ENCODE peak calls at places on chromosomes 2 and 18, in ten cellular contexts. One of them, this sample, is unnamed. For H3K4me1, the result is how much of the 10 kb centered on the place peaks cover.

GRCh38 chr2:102796337-102796736 is 34.5 kb downstream of the TMEM182 start:
- DNase-seq in stomach: no peak
- DNase-seq in transverse colon: no peak
- DNase-seq in SK-N-SH: no peak
- DNase-seq in HepG2: peak
- DNase-seq in HCT116: no peak
- DNase-seq in spleen: no peak
- DNase-seq in breast epithelium: no peak
- DNase-seq in GM23338: no peak
- DNase-seq in Panc1: no peak
- DNase-seq in this sample: no peak

GRCh38 chr2:121099329-121100318 is 185.4 kb downstream of the TFCP2L1 start:
- DNase-seq in transverse colon: peak
- DNase-seq in spleen: peak
- DNase-seq in HepG2: no peak
- DNase-seq in HCT116: peak
- DNase-seq in breast epithelium: no peak
- DNase-seq in GM23338: peak
- DNase-seq in SK-N-SH: peak
- DNase-seq in Panc1: no peak
- DNase-seq in stomach: peak
- DNase-seq in this sample: no peak

GRCh38 chr18:23710068-23710527 is 20.8 kb downstream of the LAMA3 start:
- DNase-seq in HepG2: no peak
- DNase-seq in stomach: no peak
- DNase-seq in spleen: no peak
- DNase-seq in HCT116: peak
- DNase-seq in Panc1: no peak
- DNase-seq in SK-N-SH: no peak
- DNase-seq in GM23338: peak
- DNase-seq in breast epithelium: no peak
- DNase-seq in transverse colon: no peak
- DNase-seq in this sample: no peak

GRCh38 chr2:148994341-148994740 is 44.2 kb upstream of the LYPD6B start:
- DNase-seq in Panc1: no peak
- DNase-seq in breast epithelium: no peak
- DNase-seq in stomach: peak
- DNase-seq in HepG2: no peak
- DNase-seq in GM23338: no peak
- DNase-seq in SK-N-SH: no peak
- DNase-seq in transverse colon: peak
- DNase-seq in spleen: no peak
- DNase-seq in HCT116: no peak
- DNase-seq in this sample: no peak

GRCh38 chr2:144455979-144456378 is 63.9 kb downstream of the ZEB2 start:
- DNase-seq in SK-N-SH: no peak
- DNase-seq in breast epithelium: no peak
- DNase-seq in transverse colon: no peak
- DNase-seq in stomach: no peak
- DNase-seq in Panc1: no peak
- DNase-seq in GM23338: no peak
- DNase-seq in HepG2: no peak
- DNase-seq in HCT116: no peak
- DNase-seq in spleen: no peak
- DNase-seq in this sample: no peak

GRCh38 chr2:171386627-171387026 is 47.2 kb downstream of the METTL8 start:
- DNase-seq in breast epithelium: no peak
- DNase-seq in spleen: no peak
- DNase-seq in HCT116: no peak
- DNase-seq in transverse colon: no peak
- DNase-seq in SK-N-SH: no peak
- DNase-seq in stomach: no peak
- DNase-seq in HepG2: no peak
- DNase-seq in Panc1: no peak
- DNase-seq in GM23338: peak
- DNase-seq in this sample: no peak

GRCh38 chr18:59921384-59921891 is 21.6 kb downstream of the PMAIP1 start:
- DNase-seq in spleen: no peak
- DNase-seq in HCT116: no peak
- DNase-seq in Panc1: no peak
- DNase-seq in HepG2: no peak
- DNase-seq in stomach: no peak
- DNase-seq in GM23338: no peak
- DNase-seq in transverse colon: no peak
- DNase-seq in SK-N-SH: no peak
- DNase-seq in breast epithelium: no peak
- DNase-seq in this sample: peak

GRCh38 chr18:30705943-30706342 is 336.6 kb downstream of the DSC3 start:
- DNase-seq in spleen: no peak
- DNase-seq in stomach: no peak
- DNase-seq in Panc1: no peak
- DNase-seq in HCT116: no peak
- DNase-seq in transverse colon: no peak
- DNase-seq in SK-N-SH: no peak
- DNase-seq in HepG2: no peak
- DNase-seq in breast epithelium: no peak
- DNase-seq in GM23338: no peak
- DNase-seq in this sample: no peak

GRCh38 chr18:24991220-24991575 is 360.8 kb downstream of the ZNF521 start:
- DNase-seq in transverse colon: no peak
- DNase-seq in Panc1: no peak
- DNase-seq in HepG2: no peak
- DNase-seq in GM23338: no peak
- DNase-seq in stomach: no peak
- DNase-seq in SK-N-SH: no peak
- DNase-seq in breast epithelium: no peak
- DNase-seq in spleen: no peak
- DNase-seq in HCT116: no peak
- DNase-seq in this sample: no peak

GRCh38 chr2:219737270-219737691 is 109.9 kb downstream of the SLC4A3 start:
- DNase-seq in transverse colon: no peak
- DNase-seq in HepG2: no peak
- DNase-seq in HCT116: no peak
- DNase-seq in spleen: no peak
- DNase-seq in breast epithelium: no peak
- DNase-seq in SK-N-SH: no peak
- DNase-seq in GM23338: peak
- DNase-seq in Panc1: no peak
- DNase-seq in stomach: no peak
- DNase-seq in this sample: peak

GRCh38 chr2:54206596-54206995 is 49.4 kb downstream of the TSPYL6 start:
- DNase-seq in spleen: no peak
- DNase-seq in HCT116: peak
- DNase-seq in Panc1: peak
- DNase-seq in GM23338: peak
- DNase-seq in HepG2: peak
- DNase-seq in breast epithelium: no peak
- DNase-seq in SK-N-SH: peak
- DNase-seq in stomach: no peak
- DNase-seq in transverse colon: no peak
- DNase-seq in this sample: no peak

GRCh38 chr2:126307740-126308139 is 348.2 kb upstream of the GYPC start:
- DNase-seq in SK-N-SH: no peak
- DNase-seq in stomach: no peak
- DNase-seq in GM23338: no peak
- DNase-seq in HCT116: no peak
- DNase-seq in transverse colon: no peak
- DNase-seq in breast epithelium: no peak
- DNase-seq in HepG2: no peak
- DNase-seq in Panc1: no peak
- DNase-seq in spleen: no peak
- DNase-seq in this sample: no peak

GRCh38 chr18:79507546-79508480 is 112.1 kb downstream of the NFATC1 start:
- DNase-seq in SK-N-SH: no peak
- DNase-seq in breast epithelium: peak
- DNase-seq in spleen: peak
- DNase-seq in transverse colon: peak
- DNase-seq in HepG2: no peak
- DNase-seq in HCT116: no peak
- DNase-seq in Panc1: no peak
- DNase-seq in stomach: peak
- DNase-seq in GM23338: no peak
- DNase-seq in this sample: no peak

DNA sequence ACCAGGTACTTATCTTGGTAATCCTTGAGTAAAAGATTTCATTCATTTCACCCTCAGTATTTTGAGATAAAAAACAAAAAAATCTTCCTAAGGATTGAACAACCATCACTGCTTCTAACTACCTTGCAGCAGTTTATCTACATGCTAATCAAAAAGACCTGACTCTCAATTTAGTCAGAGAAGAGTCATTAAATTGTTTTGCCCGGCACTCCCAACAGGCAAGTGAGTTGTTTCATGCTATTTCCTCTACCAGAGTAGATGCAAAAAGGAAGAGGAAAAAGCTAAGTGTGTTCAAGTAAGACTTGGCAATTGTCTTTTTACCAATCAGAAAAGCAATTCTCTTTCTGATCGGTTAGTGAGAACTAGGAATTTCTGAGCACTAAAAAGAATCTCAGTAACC is 39.5 kb downstream of the MYO5B start:
- DNase-seq in GM23338: no peak
- DNase-seq in spleen: no peak
- DNase-seq in HepG2: no peak
- DNase-seq in SK-N-SH: no peak
- DNase-seq in stomach: no peak
- DNase-seq in breast epithelium: no peak
- DNase-seq in transverse colon: no peak
- DNase-seq in Panc1: no peak
- DNase-seq in HCT116: no peak
- DNase-seq in this sample: no peak
- H3K4me1 ChIP-seq in GM23338: under half
- H3K4me1 ChIP-seq in spleen: under half
- H3K4me1 ChIP-seq in HepG2: under half
- H3K4me1 ChIP-seq in SK-N-SH: under half
- H3K4me1 ChIP-seq in stomach: under half
- H3K4me1 ChIP-seq in breast epithelium: under half
- H3K4me1 ChIP-seq in transverse colon: under half
- H3K4me1 ChIP-seq in Panc1: under half
- H3K4me1 ChIP-seq in HCT116: under half
- H3K4me1 ChIP-seq in this sample: under half

GRCh38 chr2:200367155-200367554 is 60.7 kb downstream of the SPATS2L start:
- DNase-seq in HepG2: peak
- DNase-seq in transverse colon: no peak
- DNase-seq in SK-N-SH: no peak
- DNase-seq in Panc1: no peak
- DNase-seq in breast epithelium: no peak
- DNase-seq in HCT116: no peak
- DNase-seq in spleen: no peak
- DNase-seq in GM23338: no peak
- DNase-seq in stomach: no peak
- DNase-seq in this sample: no peak
- TF ChIP-seq POLR2AphosphoS5 in HepG2: no peak
- TF ChIP-seq POLR2AphosphoS5 in transverse colon: no peak
- TF ChIP-seq POLR2AphosphoS5 in SK-N-SH: no peak
- TF ChIP-seq POLR2AphosphoS5 in Panc1: no peak
- TF ChIP-seq POLR2AphosphoS5 in breast epithelium: no peak
- TF ChIP-seq POLR2AphosphoS5 in HCT116: no peak
- TF ChIP-seq POLR2AphosphoS5 in spleen: peak
- TF ChIP-seq POLR2AphosphoS5 in GM23338: no peak
- TF ChIP-seq POLR2AphosphoS5 in stomach: peak
- TF ChIP-seq POLR2AphosphoS5 in this sample: peak

DNA sequence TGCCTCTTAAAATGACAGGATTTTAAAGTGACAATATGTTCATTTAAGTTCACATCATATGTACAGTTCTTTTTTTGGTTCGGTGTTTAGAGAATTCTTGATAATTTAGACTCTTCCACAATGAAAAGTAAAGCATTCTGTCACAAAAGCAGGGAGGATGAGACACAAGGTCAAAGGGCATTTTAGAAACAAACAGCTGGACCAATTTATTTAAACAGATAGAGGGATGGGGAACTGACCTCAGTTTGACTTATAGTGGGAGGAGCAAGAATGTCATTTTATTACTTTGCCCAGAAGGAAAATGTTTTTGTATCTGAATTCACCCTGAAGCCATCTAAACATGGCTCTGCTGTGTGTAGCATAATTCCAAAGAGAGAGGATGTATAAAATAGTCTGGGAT is 128.5 kb downstream of the MEIS1 start:
- DNase-seq in transverse colon: no peak
- DNase-seq in spleen: no peak
- DNase-seq in SK-N-SH: no peak
- DNase-seq in GM23338: no peak
- DNase-seq in stomach: no peak
- DNase-seq in HCT116: no peak
- DNase-seq in Panc1: no peak
- DNase-seq in breast epithelium: no peak
- DNase-seq in HepG2: peak
- DNase-seq in this sample: no peak
- H3K4me1 ChIP-seq in transverse colon: under half
- H3K4me1 ChIP-seq in spleen: under half
- H3K4me1 ChIP-seq in SK-N-SH: under half
- H3K4me1 ChIP-seq in GM23338: under half
- H3K4me1 ChIP-seq in stomach: under half
- H3K4me1 ChIP-seq in HCT116: under half
- H3K4me1 ChIP-seq in Panc1: under half
- H3K4me1 ChIP-seq in breast epithelium: under half
- H3K4me1 ChIP-seq in HepG2: under half
- H3K4me1 ChIP-seq in this sample: half or more

GRCh38 chr2:76318848-76319247 is 608.1 kb upstream of the GCFC2 start:
- DNase-seq in stomach: no peak
- DNase-seq in HepG2: no peak
- DNase-seq in spleen: no peak
- DNase-seq in breast epithelium: no peak
- DNase-seq in SK-N-SH: no peak
- DNase-seq in GM23338: no peak
- DNase-seq in transverse colon: no peak
- DNase-seq in Panc1: no peak
- DNase-seq in HCT116: no peak
- DNase-seq in this sample: no peak

GRCh38 chr2:76320716-76321115 is 610.0 kb upstream of the GCFC2 start:
- DNase-seq in breast epithelium: no peak
- DNase-seq in spleen: no peak
- DNase-seq in stomach: no peak
- DNase-seq in SK-N-SH: no peak
- DNase-seq in GM23338: no peak
- DNase-seq in HepG2: no peak
- DNase-seq in HCT116: no peak
- DNase-seq in Panc1: no peak
- DNase-seq in transverse colon: no peak
- DNase-seq in this sample: no peak

GRCh38 chr2:76323381-76323780 is 612.7 kb upstream of the GCFC2 start:
- DNase-seq in SK-N-SH: peak
- DNase-seq in breast epithelium: no peak
- DNase-seq in Panc1: no peak
- DNase-seq in HepG2: no peak
- DNase-seq in stomach: no peak
- DNase-seq in spleen: no peak
- DNase-seq in HCT116: no peak
- DNase-seq in transverse colon: no peak
- DNase-seq in GM23338: no peak
- DNase-seq in this sample: no peak
- TF ChIP-seq POLR2AphosphoS5 in SK-N-SH: no peak
- TF ChIP-seq POLR2AphosphoS5 in breast epithelium: no peak
- TF ChIP-seq POLR2AphosphoS5 in Panc1: no peak
- TF ChIP-seq POLR2AphosphoS5 in HepG2: no peak
- TF ChIP-seq POLR2AphosphoS5 in stomach: no peak
- TF ChIP-seq POLR2AphosphoS5 in spleen: no peak
- TF ChIP-seq POLR2AphosphoS5 in HCT116: no peak
- TF ChIP-seq POLR2AphosphoS5 in transverse colon: no peak
- TF ChIP-seq POLR2AphosphoS5 in GM23338: no peak
- TF ChIP-seq POLR2AphosphoS5 in this sample: no peak